ENCODE peak calls at places on chromosomes 16 and 17, in eight cellular contexts. N, E, V, D, F, Q, P and S are unnamed samples.

GRCh38 chr17:39404542-39405378 is 3.3 kb upstream of the FBXL20 start:
- DNase-seq in D (no peak), E (peak), Q (no peak), N (peak), F (peak), V (no peak), P (no peak), S (no peak)

GRCh38 chr17:30203471-30203981 is 32.0 kb downstream of the SLC6A4 start:
- DNase-seq in P (no peak), E (no peak), V (no peak), Q (no peak), D (no peak), N (no peak), F (no peak), S (no peak)

GRCh38 chr16:49811630-49812334 is 44.1 kb downstream of the ZNF423 start:
- DNase-seq in P (peak), F (no peak), D (no peak), N (no peak), V (no peak), E (no peak), Q (no peak), S (no peak)

GRCh38 chr17:37801131-37801530 is 56.3 kb upstream of the HNF1B start:
- DNase-seq in Q (no peak), P (no peak), V (no peak), F (no peak), E (no peak), N (no peak), D (no peak), S (no peak)

GRCh38 chr16:58021661-58022551 is 3.6 kb upstream of the MMP15 start:
- DNase-seq in F (peak), E (peak), P (no peak), N (no peak), Q (no peak), V (no peak), D (peak), S (no peak)

GRCh38 chr17:50272246-50272645 is 2.0 kb upstream of the TMEM92 start:
- DNase-seq in D (no peak), E (no peak), F (no peak), V (no peak), Q (no peak), N (no peak), P (no peak), S (peak)

GRCh38 chr17:6366144-6366755 is 68.7 kb downstream of the AIPL1 start:
- DNase-seq in V (no peak), P (no peak), D (no peak), F (peak), E (peak), N (no peak), Q (no peak), S (no peak)

GRCh38 chr17:57782051-57782490 is 37.0 kb upstream of the CCDC182 start:
- DNase-seq in E (no peak), V (no peak), F (no peak), N (no peak), P (no peak), D (no peak), Q (no peak), S (no peak)

GRCh38 chr16:56357765-56358322 is 67.5 kb downstream of the AMFR start:
- DNase-seq in F (no peak), D (peak), V (no peak), Q (no peak), N (no peak), P (peak), E (no peak), S (no peak)

GRCh38 chr16:2054543-2055245 is 6.9 kb downstream of the TSC2 start:
- DNase-seq in P (no peak), F (no peak), Q (no peak), N (no peak), E (no peak), V (no peak), D (no peak), S (no peak)

GRCh38 chr17:40437095-40437732 is 6.0 kb upstream of the IGFBP4 start:
- DNase-seq in F (peak), Q (no peak), N (no peak), P (no peak), D (no peak), E (peak), V (no peak), S (no peak)

GRCh38 chr16:56246051-56246817 is 54.9 kb downstream of the GNAO1 start:
- DNase-seq in Q (no peak), P (no peak), E (peak), D (no peak), F (peak), V (no peak), N (peak), S (peak)

GRCh38 chr17:1627219-1627986 is 1.2 kb downstream of the SLC43A2 start:
- DNase-seq in E (no peak), N (no peak), D (no peak), F (no peak), P (peak), V (no peak), Q (no peak), S (peak)

GRCh38 chr16:12290165-12290564 is 313.6 kb downstream of the SNX29 start:
- DNase-seq in D (no peak), E (no peak), Q (no peak), V (no peak), P (no peak), F (no peak), N (no peak), S (no peak)

GRCh38 chr16:84618428-84619102 is 687 bp upstream of the COTL1 start:
- DNase-seq in E (peak), P (no peak), N (peak), V (no peak), F (peak), Q (no peak), D (no peak), S (peak)

GRCh38 chr16:84532299-84532724 is 27.9 kb upstream of the MEAK7 start:
- DNase-seq in N (peak), D (peak), P (peak), E (peak), Q (no peak), F (peak), V (no peak), S (peak)